ENCODE peak calls at places on chromosomes 13 and 19, in five cellular contexts. P, I, O, X and U are unnamed samples.

GRCh38 chr19:2253106-2254051 is 2.8 kb downstream of the JSRP1 start:
- DNase-seq in I (no peak), O (no peak), P (no peak), X (no peak), U (no peak)

GRCh38 chr19:12090807-12091206 is 26.3 kb downstream of the ZNF844 start:
- DNase-seq in X (no peak), O (peak; percentile 64), P (peak; percentile 72), I (peak; percentile 67), U (peak; percentile 57)

GRCh38 chr13:37682496-37682895 is 83.9 kb upstream of the POSTN start:
- DNase-seq in X (no peak), O (no peak), P (no peak), I (no peak), U (no peak)

GRCh38 chr13:102700088-102701031 is 5.5 kb upstream of the METTL21C start:
- DNase-seq in P (no peak), I (no peak), X (no peak), O (no peak), U (no peak)

GRCh38 chr13:21100211-21100610 is 38.8 kb upstream of the LATS2 start:
- DNase-seq in I (no peak), O (no peak), X (no peak), P (no peak), U (no peak)

GRCh38 chr19:49149652-49150105 is 5.5 kb downstream of the HRC start:
- DNase-seq in P (peak; percentile 69), X (no peak), O (peak; percentile 76), I (peak; percentile 67), U (peak; percentile 61)

GRCh38 chr19:41161903-41162302 is 31.1 kb upstream of the CYP2S1 start:
- DNase-seq in O (no peak), I (no peak), P (no peak), X (no peak), U (no peak)

GRCh38 chr13:46010148-46010547 is 42.4 kb downstream of the ZC3H13 start:
- DNase-seq in P (no peak), X (no peak), O (no peak), I (no peak), U (no peak)

GRCh38 chr13:48896312-48896711 is 79.4 kb upstream of the FNDC3A start:
- DNase-seq in P (no peak), X (no peak), I (no peak), O (no peak), U (no peak)

GRCh38 chr13:37526710-37527446 is 71.7 kb downstream of the POSTN start:
- DNase-seq in P (no peak), I (no peak), O (no peak), X (no peak), U (no peak)

GRCh38 chr13:97856001-97856675 is 97.3 kb upstream of the IPO5 start:
- DNase-seq in X (no peak), P (peak; percentile 36), I (peak; percentile 48), O (peak; percentile 45), U (peak; percentile 34)

GRCh38 chr13:113967206-113967720 is 6.6 kb downstream of the C13orf46 start:
- DNase-seq in X (no peak), P (no peak), O (no peak), I (no peak), U (no peak)

GRCh38 chr19:35055715-35056179 is 14.2 kb downstream of the HPN start:
- DNase-seq in O (no peak), X (no peak), P (no peak), I (no peak), U (no peak)

GRCh38 chr19:16371540-16371986 is 46.9 kb downstream of the KLF2 start:
- DNase-seq in O (peak; percentile 51), P (peak; percentile 45), X (no peak), I (peak; percentile 69), U (peak; percentile 55)

GRCh38 chr13:33363328-33363727 is 77.8 kb upstream of the STARD13 start:
- DNase-seq in I (no peak), X (no peak), O (no peak), P (no peak), U (no peak)

GRCh38 chr19:33673258-33673875 is 51.6 kb downstream of the CHST8 start:
- DNase-seq in X (no peak), I (no peak), O (no peak), P (no peak), U (no peak)

GRCh38 chr13:55990631-55991030 is 1150.1 kb upstream of the PRR20A start:
- DNase-seq in X (no peak), I (no peak), P (no peak), O (no peak), U (no peak)

GRCh38 chr13:102405499-102406079 is 3.7 kb upstream of the FGF14 start:
- DNase-seq in O (no peak), I (no peak), P (no peak), X (no peak), U (no peak)

GRCh38 chr13:110229905-110230563 is 76.9 kb downstream of the COL4A1 start:
- DNase-seq in I (no peak), X (no peak), O (no peak), P (no peak), U (no peak)

GRCh38 chr19:33814181-33815165 is 17.8 kb downstream of the KCTD15 start:
- DNase-seq in I (no peak), X (no peak), P (no peak), O (no peak), U (no peak)

GRCh38 chr13:110376120-110376519 is 69.0 kb downstream of the COL4A2 start:
- DNase-seq in P (no peak), X (no peak), O (peak; percentile 53), I (no peak), U (no peak)

GRCh38 chr19:12137541-12137940 is 2.6 kb downstream of the ZNF20 start:
- DNase-seq in O (no peak), I (no peak), P (no peak), X (no peak), U (no peak)

GRCh38 chr13:20499986-20500385 is 25.7 kb downstream of the CRYL1 start:
- DNase-seq in P (no peak), X (no peak), O (no peak), I (no peak), U (no peak)

GRCh38 chr13:30581582-30581981 is 36.1 kb upstream of the USPL1 start:
- DNase-seq in P (no peak), I (no peak), X (no peak), O (no peak), U (no peak)

GRCh38 chr13:50829896-50830295 is 13.6 kb downstream of the DLEU7 start:
- DNase-seq in X (no peak), P (no peak), I (no peak), O (no peak), U (no peak)

GRCh38 chr19:44708940-44709339 is 10.0 kb downstream of the CEACAM16 start:
- DNase-seq in X (no peak), P (no peak), I (no peak), O (no peak), U (no peak)

GRCh38 chr19:980133-980998 is 3.8 kb upstream of the WDR18 start:
- DNase-seq in O (no peak), P (no peak), X (no peak), I (peak; percentile 44), U (no peak)

GRCh38 chr19:8251025-8251472 is 41.9 kb downstream of the CERS4 start:
- DNase-seq in I (peak; percentile 83), X (no peak), O (no peak), P (peak; percentile 87), U (peak; percentile 89)

GRCh38 chr19:35307990-35308389 is 16.0 kb downstream of the MAG start:
- DNase-seq in O (no peak), P (no peak), X (no peak), I (no peak), U (no peak)

GRCh38 chr13:101111894-101112293 is 304.4 kb downstream of the NALCN start:
- DNase-seq in X (no peak), P (no peak), I (no peak), O (no peak), U (no peak)

GRCh38 chr13:110442946-110443632 is 118.4 kb downstream of the RAB20 start:
- DNase-seq in X (no peak), O (no peak), I (no peak), P (no peak), U (no peak)

GRCh38 chr19:1000095-1000494 is at the start of gene GRIN3B:
- DNase-seq in P (peak; percentile 70), X (no peak), O (no peak), I (peak; percentile 50), U (no peak)

GRCh38 chr19:7926021-7926726 is at the start of gene CTXN1:
- DNase-seq in I (peak; percentile 81), O (peak; percentile 90), X (no peak), P (peak; percentile 66), U (peak; percentile 71)

GRCh38 chr13:97266328-97266727 is 44.2 kb downstream of the MBNL2 start:
- DNase-seq in I (no peak), P (peak; percentile 70), O (no peak), X (no peak), U (no peak)

GRCh38 chr19:27885361-27885760 is 1327.6 kb downstream of the UQCRFS1 start:
- DNase-seq in P (no peak), X (no peak), O (no peak), I (no peak), U (no peak)
- H3K27ac ChIP-seq in P (no peak overlapping the region), X (no peak overlapping the region), O (no peak overlapping the region), I (no peak overlapping the region), U (no peak overlapping the region)

DNA sequence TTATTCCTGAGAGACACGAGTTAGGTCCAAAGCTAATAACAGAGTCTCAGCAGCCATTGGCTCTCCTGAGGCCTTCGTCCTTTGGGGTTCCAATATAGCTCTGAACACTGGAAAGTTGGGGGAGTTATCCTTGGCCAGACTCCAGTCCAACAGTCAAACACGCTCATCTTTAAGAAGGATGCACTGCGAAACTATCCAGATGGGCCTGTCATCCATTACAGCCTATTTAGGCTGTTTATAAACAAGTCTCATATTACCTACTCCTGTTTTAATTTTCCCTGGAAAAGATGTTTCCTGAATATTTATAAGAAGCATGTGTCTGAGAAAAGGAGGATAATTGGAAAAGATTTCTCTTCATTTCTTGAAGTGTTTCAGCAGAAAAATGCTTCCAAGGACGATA is 170.7 kb downstream of the DCT start:
- DNase-seq in P (no peak), O (no peak), X (no peak), I (no peak), U (no peak)
- H3K4me1 ChIP-seq in P (no peaks in the 10 kb centered on the region), O (peaks cover 6% of the 10 kb centered on the region), X (no peaks in the 10 kb centered on the region), I (no peaks in the 10 kb centered on the region), U (peaks cover 27% of the 10 kb centered on the region)

DNA sequence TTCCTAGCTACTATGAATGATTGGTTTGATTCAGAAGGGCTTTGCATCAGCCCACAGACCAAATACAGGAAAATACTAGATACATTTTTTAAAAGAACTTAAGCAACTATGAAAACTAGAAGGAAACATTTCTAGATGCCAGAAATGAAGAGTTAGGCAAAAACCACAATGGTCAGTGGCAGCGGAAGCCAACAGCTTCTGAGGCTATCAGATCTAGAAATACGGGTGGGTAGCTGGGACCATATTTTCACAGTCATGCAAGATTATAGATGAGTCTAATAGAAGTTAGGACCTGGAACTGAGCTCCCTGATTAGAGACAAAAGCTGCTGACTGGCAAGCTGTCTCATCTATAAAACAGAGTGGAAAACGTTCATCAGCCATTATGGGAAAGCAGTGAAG is 4.7 kb upstream of the TBC1D4 start:
- DNase-seq in X (no peak), I (no peak), O (no peak), P (no peak), U (no peak)
- H3K27ac ChIP-seq in X (no peak overlapping the region), I (no peak overlapping the region), O (no peak overlapping the region), P (no peak overlapping the region), U (no peak overlapping the region)

DNA sequence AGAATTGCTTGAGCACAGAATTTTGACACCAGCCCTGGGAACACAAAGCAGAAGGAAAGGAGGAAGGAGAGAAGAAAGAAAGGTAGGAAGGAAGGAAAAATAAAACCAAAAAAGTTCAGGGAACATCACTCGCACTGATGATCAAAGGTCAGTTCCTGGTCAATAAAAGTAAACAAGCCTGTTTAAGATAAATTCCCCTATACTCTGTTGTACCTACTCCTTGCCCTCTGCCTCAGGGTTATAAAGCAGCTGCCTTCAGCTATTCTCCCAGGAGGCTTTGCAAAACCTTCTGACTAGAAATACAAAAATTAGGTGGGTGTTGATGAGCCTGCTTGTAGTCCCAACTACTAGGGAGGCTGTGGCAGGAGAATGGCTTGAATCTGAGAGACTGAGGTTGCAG is 14.9 kb upstream of the ZNF91 start:
- DNase-seq in I (no peak), X (no peak), O (no peak), P (no peak), U (no peak)
- H3K4me1 ChIP-seq in I (no peaks in the 10 kb centered on the region), X (no peaks in the 10 kb centered on the region), O (no peaks in the 10 kb centered on the region), P (no peaks in the 10 kb centered on the region), U (peaks cover 3% of the 10 kb centered on the region)